ENCODE peak calls at places on chromosome 16, in four cellular contexts. L is OCI-LY7, N is Peyer's patch, P is progenitor cell of endocrine pancreas. M is an unnamed sample.
A peak's percentile ranks its signal among the peaks of the same experiment; 100 is the strongest.

GRCh38 chr16:13036600-13036999 is 135.2 kb downstream of the SHISA9 start:
- DNase-seq in L (peak; percentile 62), N (no peak), P (peak; percentile 56), M (no peak)

GRCh38 chr16:27321013-27321960 is 7.5 kb downstream of the IL4R start:
- DNase-seq in L (no peak), N (peak; percentile 43), P (no peak), M (no peak)

GRCh38 chr16:48334325-48334724 is 50.9 kb downstream of the SIAH1 start:
- DNase-seq in L (no peak), N (no peak), P (no peak), M (no peak)

GRCh38 chr16:81697321-81697885 is 81.7 kb upstream of the PLCG2 start:
- DNase-seq in L (peak; percentile 31), N (peak; percentile 80), P (peak; percentile 20), M (no peak)

GRCh38 chr16:49589721-49590120 is 216.1 kb downstream of the C16orf78 start:
- DNase-seq in L (no peak), N (peak; percentile 13), P (no peak), M (no peak)

GRCh38 chr16:47136101-47136820 is 7.5 kb downstream of the NETO2 start:
- DNase-seq in L (no peak), N (no peak), P (no peak), M (no peak)

GRCh38 chr16:2744711-2745110 is 7.7 kb upstream of the SRRM2 start:
- DNase-seq in L (no peak), N (no peak), P (no peak), M (no peak)

GRCh38 chr16:15507299-15507958 is 73.0 kb downstream of the BMERB1 start:
- DNase-seq in L (no peak), N (no peak), P (no peak), M (no peak)

GRCh38 chr16:2856061-2856670 is 1.8 kb downstream of the PRSS22 start:
- DNase-seq in L (peak; percentile 19), N (no peak), P (no peak), M (no peak)

GRCh38 chr16:31265329-31266245 is 5.8 kb downstream of the ITGAM start:
- DNase-seq in L (no peak), N (peak; percentile 57), P (no peak), M (peak; percentile 68)

GRCh38 chr16:81746566-81746965 is 32.5 kb upstream of the PLCG2 start:
- DNase-seq in L (no peak), N (no peak), P (no peak), M (no peak)

GRCh38 chr16:20611975-20612471 is 35.9 kb upstream of the ACSM2B start:
- DNase-seq in L (no peak), N (no peak), P (no peak), M (no peak)

GRCh38 chr16:25093208-25094061 is 18.1 kb upstream of the LCMT1 start:
- DNase-seq in L (peak; percentile 59), N (no peak), P (no peak), M (no peak)

GRCh38 chr16:70679653-70680494 is 6.0 kb downstream of the MTSS2 start:
- DNase-seq in L (no peak), N (no peak), P (no peak), M (no peak)
- TF ChIP-seq CTCF in L (no peak), N (peak; percentile 14), P (peak; percentile 58), M (no peak)

DNA sequence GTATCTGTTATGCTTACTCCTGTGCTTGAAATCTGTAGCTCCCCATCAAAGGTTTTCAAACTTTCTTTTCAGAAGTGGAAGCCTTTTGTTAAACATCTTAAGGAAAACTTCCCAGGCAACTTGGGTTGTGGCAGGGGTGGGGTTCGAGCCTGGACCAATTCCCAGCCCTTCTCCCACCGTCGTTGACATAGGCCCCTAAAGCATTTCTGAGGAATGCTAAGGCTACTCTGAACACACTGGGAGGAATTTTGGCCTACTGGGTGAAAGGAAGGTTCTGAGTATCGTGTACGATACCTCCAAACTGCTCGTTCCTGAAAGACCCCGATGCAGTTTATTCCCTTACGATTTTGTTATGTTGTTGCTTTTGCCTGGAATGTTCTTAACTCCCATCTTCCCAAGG is 56.1 kb upstream of the PMFBP1 start:
- DNase-seq in L (no peak), N (no peak), P (no peak), M (no peak)
- TF ChIP-seq CTCF in L (no peak), N (no peak), P (no peak), M (no peak)

DNA sequence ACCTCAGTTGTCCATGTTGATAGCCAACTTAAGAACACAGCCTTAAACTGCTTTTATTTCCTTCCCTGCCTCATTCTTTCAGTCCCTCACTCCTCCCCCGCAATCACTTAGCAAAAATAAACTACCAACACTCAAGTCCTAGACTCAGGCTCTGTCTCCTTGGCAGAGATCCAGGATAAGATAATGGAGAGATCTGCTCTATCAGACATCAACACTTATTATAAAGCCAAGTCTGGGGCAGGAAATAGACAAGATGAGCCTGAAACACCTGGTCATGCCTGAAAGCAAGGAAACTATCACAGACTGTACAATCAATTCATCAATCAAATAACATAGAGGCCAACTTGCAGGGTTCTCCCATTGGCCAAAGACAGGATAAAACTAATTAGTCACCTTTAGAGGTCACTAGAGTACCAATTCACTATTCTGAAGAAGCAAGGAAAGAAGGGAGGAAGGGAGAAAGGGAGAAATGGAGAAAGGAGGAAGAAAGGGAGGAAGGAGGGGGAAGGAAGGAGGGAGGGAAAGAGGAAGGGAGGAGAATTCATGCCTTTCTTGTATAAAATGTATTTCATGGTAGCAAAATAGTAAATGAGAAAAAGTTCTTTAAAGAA is 15.6 kb downstream of the HYDIN start:
- DNase-seq in L (no peak), N (no peak), P (no peak), M (no peak)
- TF ChIP-seq CTCF in L (peak; percentile 61), N (peak; percentile 17), P (no peak), M (no peak)

DNA sequence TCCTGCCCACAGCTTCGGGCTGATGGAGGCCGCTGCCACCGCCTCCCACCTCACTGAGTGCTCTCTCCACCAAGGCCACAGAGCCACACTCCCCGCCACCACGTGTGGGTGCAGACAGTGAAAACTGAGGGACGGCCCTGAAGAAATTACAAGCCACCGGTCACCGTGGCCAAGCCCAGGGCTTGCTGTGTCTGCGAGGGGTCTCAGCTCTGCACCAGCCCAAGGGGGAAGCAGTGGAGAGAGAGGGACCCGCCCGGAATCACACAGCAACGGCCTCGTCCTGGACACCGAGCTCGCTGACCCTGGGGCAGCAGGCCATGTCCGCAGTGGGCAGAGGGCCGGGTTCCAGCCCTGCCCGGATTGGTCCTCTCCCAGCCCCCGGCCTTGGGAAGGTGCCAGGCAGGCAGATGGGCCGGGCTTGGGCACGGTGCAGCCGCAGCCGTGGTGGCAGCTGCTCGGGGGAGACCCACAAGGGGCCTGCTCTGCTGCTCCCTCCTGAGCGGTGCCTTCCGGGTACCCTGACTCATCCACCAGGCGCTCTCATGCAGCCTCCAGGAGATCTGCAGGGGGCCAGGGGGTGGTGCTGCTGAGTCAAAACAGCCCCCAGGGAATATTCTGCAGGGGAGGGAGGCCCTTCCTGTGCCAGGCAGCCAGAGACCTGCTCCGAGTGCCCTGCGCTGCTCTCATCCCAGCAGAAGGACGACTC is 52.0 kb downstream of the CBFA2T3 start:
- DNase-seq in L (peak; percentile 92), N (peak; percentile 74), P (no peak), M (peak; percentile 70)
- TF ChIP-seq CTCF in L (peak; percentile 77), N (peak; percentile 38), P (no peak), M (no peak)

DNA sequence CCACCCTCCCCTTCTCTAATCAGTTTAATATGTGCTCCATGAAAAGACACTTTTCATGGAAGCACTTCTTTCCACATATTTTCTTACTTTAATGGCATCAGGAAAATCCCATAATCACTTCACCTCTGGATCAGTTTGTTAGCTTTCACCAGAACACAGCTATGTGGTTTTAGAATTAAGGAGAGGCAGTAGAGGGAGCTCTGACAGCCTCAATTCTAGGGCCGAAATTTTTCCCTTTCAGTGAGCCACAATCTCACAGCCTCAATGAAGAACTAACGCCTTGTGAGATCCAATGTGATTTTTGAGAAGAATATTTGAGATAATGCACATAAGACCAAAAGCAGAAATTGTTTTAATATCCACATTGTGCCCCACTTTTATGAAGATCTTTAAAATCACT is 1494.0 kb upstream of the CDH8 start:
- DNase-seq in L (no peak), N (no peak), P (no peak), M (no peak)
- TF ChIP-seq CTCF in L (peak; percentile 47), N (no peak), P (no peak), M (no peak)

GRCh38 chr16:72856797-72857196 is 191.1 kb downstream of the ZFHX3 start:
- DNase-seq in L (no peak), N (peak; percentile 38), P (no peak), M (no peak)
- TF ChIP-seq CTCF in L (peak; percentile 53), N (no peak), P (peak; percentile 50), M (no peak)

GRCh38 chr16:64846966-64847365 is 274.9 kb downstream of the CDH11 start:
- DNase-seq in L (no peak), N (no peak), P (no peak), M (no peak)

GRCh38 chr16:64841071-64841470 is 280.8 kb downstream of the CDH11 start:
- DNase-seq in L (no peak), N (no peak), P (no peak), M (no peak)

GRCh38 chr16:64841482-64841881 is 280.4 kb downstream of the CDH11 start:
- DNase-seq in L (no peak), N (no peak), P (no peak), M (no peak)
- TF ChIP-seq CTCF in L (peak; percentile 39), N (no peak), P (no peak), M (no peak)

DNA sequence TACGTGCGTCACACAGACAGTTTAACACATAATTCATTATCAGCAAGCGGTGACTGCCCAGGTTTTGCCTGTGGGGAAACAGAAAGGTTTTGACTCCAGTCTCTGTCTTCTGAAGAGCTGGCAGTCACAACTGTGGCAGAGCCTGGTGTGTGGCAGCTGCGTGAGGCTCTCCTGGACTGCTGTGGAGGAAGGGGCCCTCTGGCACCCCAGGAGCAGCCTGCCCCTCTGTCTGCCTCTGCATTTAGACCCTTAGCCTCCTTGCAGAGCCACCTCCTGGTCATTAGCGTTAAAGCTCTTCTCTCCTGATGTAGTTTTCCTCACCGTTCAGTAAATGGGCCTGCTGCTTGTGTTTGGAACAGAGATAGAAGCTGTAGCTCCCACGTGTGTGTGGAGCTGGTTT is 10.9 kb downstream of the RAB40C start:
- DNase-seq in L (peak; percentile 39), N (no peak), P (no peak), M (no peak)
- TF ChIP-seq CTCF in L (peak; percentile 71), N (no peak), P (no peak), M (no peak)

GRCh38 chr16:10668322-10669045 is 26.2 kb downstream of the TEKT5 start:
- DNase-seq in L (peak; percentile 21), N (no peak), P (no peak), M (no peak)
- TF ChIP-seq CTCF in L (peak; percentile 72), N (peak; percentile 23), P (peak; percentile 53), M (no peak)

M was measured in activated B cell treated with CpG ODN at 0.5 μM for 24 hours.